ENCODE peak calls at places on chromosomes 7 and 10, in seven cellular contexts. One of them, this sample, is unnamed.

GRCh38 chr7:42071372-42072261 is 165.4 kb downstream of the GLI3 start:
- DNase-seq in T47D: no peak
- DNase-seq in HT1080: no peak
- DNase-seq in COR-L47: no peak
- DNase-seq in GM20000: no peak
- DNase-seq in Kasumi-1: peak
- DNase-seq in type B pancreatic cell: no peak
- DNase-seq in this sample: no peak

GRCh38 chr10:63520463-63521388 is 475 bp upstream of the REEP3 start:
- DNase-seq in HT1080: peak
- DNase-seq in T47D: peak
- DNase-seq in GM20000: peak
- DNase-seq in Kasumi-1: peak
- DNase-seq in type B pancreatic cell: peak
- DNase-seq in COR-L47: peak
- DNase-seq in this sample: peak

GRCh38 chr7:153224890-153225289 is 465.3 kb downstream of the ACTR3B start:
- DNase-seq in COR-L47: no peak
- DNase-seq in type B pancreatic cell: no peak
- DNase-seq in HT1080: no peak
- DNase-seq in T47D: no peak
- DNase-seq in GM20000: no peak
- DNase-seq in Kasumi-1: no peak
- DNase-seq in this sample: no peak

GRCh38 chr10:17029581-17030271 is 99.9 kb downstream of the CUBN start:
- DNase-seq in type B pancreatic cell: no peak
- DNase-seq in GM20000: no peak
- DNase-seq in T47D: no peak
- DNase-seq in HT1080: peak
- DNase-seq in Kasumi-1: peak
- DNase-seq in COR-L47: no peak
- DNase-seq in this sample: no peak

GRCh38 chr7:139094030-139094429 is 15.5 kb downstream of the ZC3HAV1 start:
- DNase-seq in T47D: no peak
- DNase-seq in HT1080: no peak
- DNase-seq in type B pancreatic cell: no peak
- DNase-seq in GM20000: no peak
- DNase-seq in Kasumi-1: no peak
- DNase-seq in COR-L47: no peak
- DNase-seq in this sample: no peak

GRCh38 chr10:76336213-76336963 is 905.0 kb downstream of the LRMDA start:
- DNase-seq in COR-L47: no peak
- DNase-seq in type B pancreatic cell: no peak
- DNase-seq in Kasumi-1: no peak
- DNase-seq in T47D: no peak
- DNase-seq in HT1080: no peak
- DNase-seq in GM20000: no peak
- DNase-seq in this sample: no peak

GRCh38 chr10:92761576-92761975 is 71.8 kb downstream of the HHEX start:
- DNase-seq in HT1080: no peak
- DNase-seq in GM20000: no peak
- DNase-seq in type B pancreatic cell: no peak
- DNase-seq in COR-L47: no peak
- DNase-seq in T47D: no peak
- DNase-seq in Kasumi-1: no peak
- DNase-seq in this sample: no peak

GRCh38 chr10:51125518-51125917 is 51.2 kb downstream of the PRKG1 start:
- DNase-seq in type B pancreatic cell: no peak
- DNase-seq in T47D: no peak
- DNase-seq in GM20000: no peak
- DNase-seq in HT1080: no peak
- DNase-seq in COR-L47: no peak
- DNase-seq in Kasumi-1: no peak
- DNase-seq in this sample: no peak

GRCh38 chr7:82247814-82248433 is 195.7 kb downstream of the CACNA2D1 start:
- DNase-seq in Kasumi-1: peak
- DNase-seq in HT1080: peak
- DNase-seq in type B pancreatic cell: no peak
- DNase-seq in T47D: no peak
- DNase-seq in GM20000: no peak
- DNase-seq in COR-L47: no peak
- DNase-seq in this sample: no peak

GRCh38 chr10:15515207-15515606 is 144.1 kb upstream of the FAM171A1 start:
- DNase-seq in type B pancreatic cell: no peak
- DNase-seq in GM20000: no peak
- DNase-seq in T47D: no peak
- DNase-seq in Kasumi-1: no peak
- DNase-seq in COR-L47: no peak
- DNase-seq in HT1080: no peak
- DNase-seq in this sample: no peak

GRCh38 chr7:2461268-2462026 is 14.8 kb downstream of the GRIFIN start:
- DNase-seq in GM20000: no peak
- DNase-seq in T47D: no peak
- DNase-seq in COR-L47: no peak
- DNase-seq in type B pancreatic cell: no peak
- DNase-seq in HT1080: no peak
- DNase-seq in Kasumi-1: no peak
- DNase-seq in this sample: no peak

GRCh38 chr7:90772410-90772809 is 176.3 kb downstream of the CDK14 start:
- DNase-seq in COR-L47: no peak
- DNase-seq in T47D: no peak
- DNase-seq in Kasumi-1: peak
- DNase-seq in HT1080: no peak
- DNase-seq in GM20000: no peak
- DNase-seq in type B pancreatic cell: no peak
- DNase-seq in this sample: no peak

GRCh38 chr10:10094700-10095099 is 923.0 kb upstream of the CELF2 start:
- DNase-seq in Kasumi-1: no peak
- DNase-seq in type B pancreatic cell: no peak
- DNase-seq in T47D: no peak
- DNase-seq in GM20000: no peak
- DNase-seq in HT1080: peak
- DNase-seq in COR-L47: no peak
- DNase-seq in this sample: no peak

GRCh38 chr10:38979535-38979934 is 885.4 kb downstream of the ZNF37A start:
- DNase-seq in GM20000: no peak
- DNase-seq in T47D: no peak
- DNase-seq in Kasumi-1: no peak
- DNase-seq in type B pancreatic cell: no peak
- DNase-seq in HT1080: no peak
- DNase-seq in COR-L47: no peak
- DNase-seq in this sample: no peak

GRCh38 chr10:29512460-29512974 is 122.3 kb downstream of the SVIL start:
- DNase-seq in T47D: no peak
- DNase-seq in Kasumi-1: no peak
- DNase-seq in HT1080: no peak
- DNase-seq in GM20000: no peak
- DNase-seq in type B pancreatic cell: no peak
- DNase-seq in COR-L47: no peak
- DNase-seq in this sample: no peak

GRCh38 chr7:30285531-30286284 is 1.3 kb downstream of the ZNRF2 start:
- DNase-seq in Kasumi-1: peak
- DNase-seq in GM20000: peak
- DNase-seq in COR-L47: no peak
- DNase-seq in type B pancreatic cell: no peak
- DNase-seq in HT1080: peak
- DNase-seq in T47D: no peak
- DNase-seq in this sample: no peak

GRCh38 chr10:125781374-125781773 is 5.8 kb upstream of the MMP21 start:
- DNase-seq in COR-L47: no peak
- DNase-seq in T47D: no peak
- DNase-seq in Kasumi-1: no peak
- DNase-seq in HT1080: no peak
- DNase-seq in GM20000: no peak
- DNase-seq in type B pancreatic cell: peak
- DNase-seq in this sample: no peak

This sample was measured in NCI-H1436.